ENCODE peak calls at places on chromosomes 11 and 22, in four cellular contexts. One of them, this sample, is unnamed. For H3K4me1, the result is how much of the 10 kb centered on the place peaks cover.

GRCh38 chr22:22245935-22246525 is 1.4 kb downstream of the VPREB1 start:
- DNase-seq in naive thymus-derived CD4-positive, alpha-beta T cell: no peak
- DNase-seq in kidney: no peak
- DNase-seq in psoas muscle: no peak
- DNase-seq in this sample: no peak

GRCh38 chr22:20970939-20971657 is 4.0 kb downstream of the AIFM3 start:
- DNase-seq in naive thymus-derived CD4-positive, alpha-beta T cell: no peak
- DNase-seq in kidney: no peak
- DNase-seq in psoas muscle: no peak
- DNase-seq in this sample: no peak

GRCh38 chr11:69704508-69705245 is 855 bp upstream of the FGF19 start:
- DNase-seq in naive thymus-derived CD4-positive, alpha-beta T cell: no peak
- DNase-seq in kidney: no peak
- DNase-seq in psoas muscle: no peak
- DNase-seq in this sample: no peak

GRCh38 chr11:128525411-128526243 is 61.7 kb downstream of the ETS1 start:
- DNase-seq in naive thymus-derived CD4-positive, alpha-beta T cell: no peak
- DNase-seq in kidney: no peak
- DNase-seq in psoas muscle: no peak
- DNase-seq in this sample: no peak

GRCh38 chr11:126494831-126495230 is 139.3 kb downstream of the ST3GAL4 start:
- DNase-seq in naive thymus-derived CD4-positive, alpha-beta T cell: no peak
- DNase-seq in kidney: no peak
- DNase-seq in psoas muscle: no peak
- DNase-seq in this sample: no peak

GRCh38 chr22:19855504-19856409 is 1.1 kb upstream of the GNB1L start:
- DNase-seq in naive thymus-derived CD4-positive, alpha-beta T cell: no peak
- DNase-seq in kidney: peak
- DNase-seq in psoas muscle: peak
- DNase-seq in this sample: peak

GRCh38 chr11:130872961-130873360 is 43.3 kb downstream of the SNX19 start:
- DNase-seq in naive thymus-derived CD4-positive, alpha-beta T cell: no peak
- DNase-seq in kidney: no peak
- DNase-seq in psoas muscle: no peak
- DNase-seq in this sample: no peak

GRCh38 chr22:35071784-35072183 is 5.8 kb downstream of the ISX start:
- DNase-seq in naive thymus-derived CD4-positive, alpha-beta T cell: no peak
- DNase-seq in kidney: no peak
- DNase-seq in psoas muscle: no peak
- DNase-seq in this sample: no peak

GRCh38 chr11:60855726-60856633 is at the start of gene PTGDR2:
- DNase-seq in naive thymus-derived CD4-positive, alpha-beta T cell: no peak
- DNase-seq in kidney: peak
- DNase-seq in psoas muscle: no peak
- DNase-seq in this sample: no peak

GRCh38 chr11:133406493-133406892 is 125.8 kb downstream of the OPCML start:
- DNase-seq in naive thymus-derived CD4-positive, alpha-beta T cell: no peak
- DNase-seq in kidney: no peak
- DNase-seq in psoas muscle: no peak
- DNase-seq in this sample: no peak

GRCh38 chr22:47275479-47276218 is 513.2 kb downstream of the TBC1D22A start:
- DNase-seq in naive thymus-derived CD4-positive, alpha-beta T cell: no peak
- DNase-seq in kidney: no peak
- DNase-seq in psoas muscle: no peak
- DNase-seq in this sample: no peak

GRCh38 chr11:32045456-32045855 is 45.4 kb upstream of the RCN1 start:
- DNase-seq in naive thymus-derived CD4-positive, alpha-beta T cell: no peak
- DNase-seq in kidney: no peak
- DNase-seq in psoas muscle: no peak
- DNase-seq in this sample: no peak

GRCh38 chr11:117192401-117192875 is 6.7 kb upstream of the TAGLN start:
- DNase-seq in naive thymus-derived CD4-positive, alpha-beta T cell: no peak
- DNase-seq in kidney: peak
- DNase-seq in psoas muscle: no peak
- DNase-seq in this sample: no peak

GRCh38 chr11:1762537-1763302 is 1.0 kb downstream of the CTSD start:
- DNase-seq in naive thymus-derived CD4-positive, alpha-beta T cell: no peak
- DNase-seq in kidney: peak
- DNase-seq in psoas muscle: peak
- DNase-seq in this sample: peak

GRCh38 chr22:31039393-31039792 is 41.7 kb upstream of the SMTN start:
- DNase-seq in naive thymus-derived CD4-positive, alpha-beta T cell: no peak
- DNase-seq in kidney: peak
- DNase-seq in psoas muscle: no peak
- DNase-seq in this sample: no peak

GRCh38 chr11:66881927-66882452 is 25.1 kb downstream of the LRFN4 start:
- DNase-seq in naive thymus-derived CD4-positive, alpha-beta T cell: no peak
- DNase-seq in kidney: no peak
- DNase-seq in psoas muscle: no peak
- DNase-seq in this sample: no peak

GRCh38 chr22:24968066-24968561 is 15.6 kb downstream of the KIAA1671 start:
- DNase-seq in naive thymus-derived CD4-positive, alpha-beta T cell: no peak
- DNase-seq in kidney: no peak
- DNase-seq in psoas muscle: peak
- DNase-seq in this sample: peak

GRCh38 chr11:93740802-93741093 is 547 bp downstream of the TAF1D start:
- DNase-seq in naive thymus-derived CD4-positive, alpha-beta T cell: peak
- DNase-seq in kidney: peak
- DNase-seq in psoas muscle: peak
- DNase-seq in this sample: peak

GRCh38 chr22:25742918-25743708 is 1.1 kb downstream of the MYO18B start:
- DNase-seq in naive thymus-derived CD4-positive, alpha-beta T cell: no peak
- DNase-seq in kidney: no peak
- DNase-seq in psoas muscle: no peak
- DNase-seq in this sample: no peak

GRCh38 chr22:37075046-37075445 is 23.5 kb downstream of the KCTD17 start:
- DNase-seq in naive thymus-derived CD4-positive, alpha-beta T cell: no peak
- DNase-seq in kidney: no peak
- DNase-seq in psoas muscle: no peak
- DNase-seq in this sample: no peak

GRCh38 chr11:24422371-24422770 is 74.5 kb upstream of the LUZP2 start:
- DNase-seq in naive thymus-derived CD4-positive, alpha-beta T cell: no peak
- DNase-seq in kidney: no peak
- DNase-seq in psoas muscle: no peak
- DNase-seq in this sample: no peak

GRCh38 chr11:14645247-14645912 is 1.8 kb downstream of the PDE3B start:
- DNase-seq in naive thymus-derived CD4-positive, alpha-beta T cell: no peak
- DNase-seq in kidney: no peak
- DNase-seq in psoas muscle: no peak
- DNase-seq in this sample: no peak

GRCh38 chr11:14643697-14644395 is at the start of gene PDE3B:
- DNase-seq in naive thymus-derived CD4-positive, alpha-beta T cell: peak
- DNase-seq in kidney: peak
- DNase-seq in psoas muscle: peak
- DNase-seq in this sample: peak

GRCh38 chr11:14645985-14646900 is 2.6 kb downstream of the PDE3B start:
- DNase-seq in naive thymus-derived CD4-positive, alpha-beta T cell: no peak
- DNase-seq in kidney: no peak
- DNase-seq in psoas muscle: no peak
- DNase-seq in this sample: no peak

GRCh38 chr11:14642873-14643696 is 519 bp upstream of the PDE3B start:
- DNase-seq in naive thymus-derived CD4-positive, alpha-beta T cell: no peak
- DNase-seq in kidney: no peak
- DNase-seq in psoas muscle: no peak
- DNase-seq in this sample: no peak

DNA sequence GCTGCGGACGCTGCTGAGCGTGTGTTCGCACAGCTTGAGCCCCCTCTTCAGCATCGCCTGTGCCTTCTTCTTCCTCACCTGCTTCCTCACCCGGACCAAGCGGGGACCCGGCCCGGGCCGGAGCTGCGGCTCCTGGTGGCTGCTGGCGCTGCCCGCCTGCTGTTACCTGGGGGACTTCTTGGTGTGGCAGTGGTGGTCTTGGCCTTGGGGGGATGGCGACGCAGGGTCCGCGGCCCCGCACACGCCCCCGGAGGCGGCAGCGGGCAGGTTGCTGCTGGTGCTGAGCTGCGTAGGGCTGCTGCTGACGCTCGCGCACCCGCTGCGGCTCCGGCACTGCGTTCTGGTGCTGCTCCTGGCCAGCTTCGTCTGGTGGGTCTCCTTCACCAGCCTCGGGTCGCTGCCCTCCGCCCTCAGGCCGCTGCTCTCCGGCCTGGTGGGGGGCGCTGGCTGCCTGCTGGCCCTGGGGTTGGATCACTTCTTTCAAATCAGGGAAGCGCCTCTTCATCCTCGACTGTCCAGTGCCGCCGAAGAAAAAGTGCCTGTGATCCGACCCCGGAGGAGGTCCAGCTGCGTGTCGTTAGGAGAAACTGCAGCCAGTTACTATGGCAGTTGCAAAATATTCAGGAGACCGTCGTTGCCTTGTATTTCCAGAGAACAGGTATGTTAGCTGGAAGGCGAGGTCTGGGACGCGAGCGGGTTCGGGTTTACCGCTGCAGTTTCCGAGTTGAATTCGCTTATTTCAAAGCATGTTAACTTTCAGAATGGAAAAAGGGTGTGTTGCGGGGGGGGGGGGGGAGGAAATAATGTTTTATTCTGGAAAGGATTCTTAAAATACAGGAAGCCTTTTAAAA is 1.0 kb downstream of the PDE3B start:
- DNase-seq in naive thymus-derived CD4-positive, alpha-beta T cell: peak
- DNase-seq in kidney: peak
- DNase-seq in psoas muscle: peak
- DNase-seq in this sample: peak
- H3K27ac ChIP-seq in naive thymus-derived CD4-positive, alpha-beta T cell: peak
- H3K27ac ChIP-seq in kidney: peak
- H3K27ac ChIP-seq in psoas muscle: no peak
- H3K27ac ChIP-seq in this sample: peak

GRCh38 chr11:6995703-6996102 is 24.4 kb downstream of the ZNF214 start:
- DNase-seq in naive thymus-derived CD4-positive, alpha-beta T cell: no peak
- DNase-seq in kidney: no peak
- DNase-seq in psoas muscle: no peak
- DNase-seq in this sample: no peak

GRCh38 chr11:6992026-6992425 is 28.1 kb downstream of the ZNF214 start:
- DNase-seq in naive thymus-derived CD4-positive, alpha-beta T cell: no peak
- DNase-seq in kidney: no peak
- DNase-seq in psoas muscle: no peak
- DNase-seq in this sample: no peak

GRCh38 chr11:6991227-6991626 is 28.9 kb downstream of the ZNF214 start:
- DNase-seq in naive thymus-derived CD4-positive, alpha-beta T cell: no peak
- DNase-seq in kidney: no peak
- DNase-seq in psoas muscle: no peak
- DNase-seq in this sample: no peak

GRCh38 chr11:6988506-6988905 is 31.6 kb downstream of the ZNF214 start:
- DNase-seq in naive thymus-derived CD4-positive, alpha-beta T cell: no peak
- DNase-seq in kidney: no peak
- DNase-seq in psoas muscle: no peak
- DNase-seq in this sample: no peak

DNA sequence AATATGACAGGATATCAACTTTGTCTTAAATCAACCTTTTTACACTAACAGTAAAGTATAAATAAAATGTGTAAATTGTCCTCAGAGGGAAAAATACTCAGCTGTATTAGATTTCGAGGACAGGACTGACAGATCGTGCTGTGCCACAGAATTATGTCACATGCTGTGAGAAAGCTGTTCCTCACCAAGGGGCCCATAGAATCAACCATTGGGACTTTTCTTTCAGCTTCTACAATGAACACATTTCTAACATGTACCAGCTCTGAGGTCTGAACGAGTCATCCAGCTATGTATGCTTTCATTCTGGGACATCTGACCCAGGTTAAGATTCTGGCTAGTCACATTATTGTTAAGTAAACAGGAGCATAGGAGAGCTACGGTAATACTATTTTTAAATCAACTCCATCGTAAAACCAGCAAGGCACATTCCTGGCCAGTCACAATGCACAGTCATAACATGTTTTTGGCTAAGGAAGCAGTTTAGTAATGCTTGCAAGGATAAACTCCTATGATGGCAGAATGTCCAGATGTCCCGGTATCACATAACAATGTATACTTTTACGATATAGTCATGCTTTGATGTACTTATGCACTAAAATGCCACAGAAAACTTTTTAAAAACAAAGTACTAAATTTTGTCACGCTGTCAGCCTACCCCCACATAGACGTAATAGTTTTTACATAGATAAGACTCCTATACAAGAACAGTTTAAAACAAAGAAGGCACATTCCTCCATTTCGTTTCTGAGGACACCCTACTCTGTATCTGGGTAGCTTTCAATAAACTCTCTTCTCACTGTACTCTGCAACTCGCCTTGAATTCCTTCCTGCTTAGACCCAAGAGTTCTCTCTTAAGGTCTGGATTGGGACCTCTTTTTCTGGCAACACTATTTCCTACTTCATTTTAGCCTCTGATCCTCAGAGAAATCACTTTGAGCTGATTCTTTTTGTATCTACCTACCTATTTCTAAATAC is 27.4 kb downstream of the ZNF214 start:
- DNase-seq in naive thymus-derived CD4-positive, alpha-beta T cell: no peak
- DNase-seq in kidney: no peak
- DNase-seq in psoas muscle: no peak
- DNase-seq in this sample: no peak
- H3K4me1 ChIP-seq in naive thymus-derived CD4-positive, alpha-beta T cell: under half
- H3K4me1 ChIP-seq in kidney: under half
- H3K4me1 ChIP-seq in psoas muscle: under half
- H3K4me1 ChIP-seq in this sample: under half

GRCh38 chr11:7597620-7598019 is 75.7 kb downstream of the CYB5R2 start:
- DNase-seq in naive thymus-derived CD4-positive, alpha-beta T cell: no peak
- DNase-seq in kidney: peak
- DNase-seq in psoas muscle: no peak
- DNase-seq in this sample: peak
- H3K27ac ChIP-seq in naive thymus-derived CD4-positive, alpha-beta T cell: no peak
- H3K27ac ChIP-seq in kidney: peak
- H3K27ac ChIP-seq in psoas muscle: peak
- H3K27ac ChIP-seq in this sample: peak

GRCh38 chr11:65525659-65526480 is 987 bp downstream of the SCYL1 start:
- DNase-seq in naive thymus-derived CD4-positive, alpha-beta T cell: no peak
- DNase-seq in kidney: peak
- DNase-seq in psoas muscle: no peak
- DNase-seq in this sample: no peak
- H3K4me1 ChIP-seq in naive thymus-derived CD4-positive, alpha-beta T cell: under half
- H3K4me1 ChIP-seq in kidney: under half
- H3K4me1 ChIP-seq in psoas muscle: under half
- H3K4me1 ChIP-seq in this sample: under half

DNA sequence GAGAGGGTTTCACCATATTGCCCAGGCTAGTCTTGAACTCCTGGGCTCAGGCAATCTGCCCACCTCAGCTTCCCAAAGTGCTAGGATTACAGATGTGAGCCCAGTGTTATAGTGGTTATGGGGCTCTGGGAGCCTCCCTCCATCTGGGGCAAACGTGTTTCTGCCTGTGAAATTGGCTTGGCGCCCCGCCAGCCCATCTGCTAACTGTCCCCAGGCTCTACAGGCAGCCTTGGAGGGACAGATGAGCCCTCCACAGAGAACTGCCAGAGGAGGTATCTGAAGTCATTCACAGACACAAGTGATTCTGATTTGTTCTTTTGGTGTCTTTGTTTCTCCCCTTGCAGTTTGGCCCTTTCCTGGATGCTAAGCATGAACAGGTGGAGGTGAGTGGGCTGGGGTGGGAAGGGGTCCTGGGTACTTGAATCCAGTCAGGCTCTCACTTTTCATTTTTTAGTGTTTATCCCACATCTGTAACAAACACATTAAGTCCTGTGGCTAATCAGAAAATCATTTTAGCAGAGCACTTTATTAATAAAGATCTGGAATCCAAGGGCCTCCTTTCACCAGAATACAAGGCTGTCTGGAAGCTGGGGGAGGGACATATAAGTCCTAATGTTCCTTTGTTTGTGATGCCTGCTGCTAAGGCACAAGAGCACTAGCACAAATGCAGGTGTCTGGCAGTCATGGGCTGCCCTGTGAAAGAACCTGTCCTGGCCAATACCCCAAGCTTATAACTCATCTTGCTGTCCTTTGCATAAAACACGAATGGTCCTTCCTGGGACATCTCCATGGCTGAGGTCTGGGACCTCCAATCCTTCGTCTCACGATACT is 25.7 kb upstream of the CDC42EP2 start:
- DNase-seq in naive thymus-derived CD4-positive, alpha-beta T cell: no peak
- DNase-seq in kidney: no peak
- DNase-seq in psoas muscle: peak
- DNase-seq in this sample: peak
- H3K27ac ChIP-seq in naive thymus-derived CD4-positive, alpha-beta T cell: no peak
- H3K27ac ChIP-seq in kidney: no peak
- H3K27ac ChIP-seq in psoas muscle: peak
- H3K27ac ChIP-seq in this sample: no peak

This sample was measured in thyroid gland.